ENCODE peak calls at places on chromosomes 12 and 14, in four cellular contexts. V is mesothelial cell of epicardium, B is ovary, P is AG09309. G is an unnamed sample.

GRCh38 chr14:100081997-100082625 is 16.9 kb downstream of the EVL start:
- DNase-seq in V (no peak), B (no peak), P (no peak), G (no peak)

GRCh38 chr12:108850854-108851573 is 6.4 kb downstream of the SSH1 start:
- DNase-seq in V (no peak), B (no peak), P (peak; percentile 85), G (no peak)

GRCh38 chr14:76261371-76261811 is 109.7 kb downstream of the GPATCH2L start:
- DNase-seq in V (no peak), B (no peak), P (no peak), G (no peak)

GRCh38 chr14:22099942-22100763 is 426.5 kb upstream of the OR4E1 start:
- DNase-seq in V (peak; percentile 61), B (peak; percentile 63), P (no peak), G (peak; percentile 83)

GRCh38 chr12:98911396-98911795 is 266.3 kb downstream of the APAF1 start:
- DNase-seq in V (no peak), B (no peak), P (no peak), G (no peak)

GRCh38 chr14:51167587-51168219 is 72.3 kb upstream of the TMX1 start:
- DNase-seq in V (no peak), B (no peak), P (peak; percentile 29), G (no peak)

GRCh38 chr14:39043352-39043943 is 59.6 kb downstream of the SEC23A start:
- DNase-seq in V (no peak), B (no peak), P (no peak), G (no peak)

GRCh38 chr12:107330901-107331431 is 237.6 kb upstream of the CRY1 start:
- DNase-seq in V (no peak), B (no peak), P (no peak), G (no peak)

GRCh38 chr12:109153711-109154434 is 37.5 kb downstream of the ACACB start:
- DNase-seq in V (no peak), B (peak; percentile 35), P (no peak), G (no peak)

GRCh38 chr12:6539276-6540134 is 5.2 kb downstream of the GAPDH start:
- DNase-seq in V (no peak), B (peak; percentile 41), P (no peak), G (no peak)

GRCh38 chr12:123139926-123140674 is 10.8 kb downstream of the PITPNM2 start:
- DNase-seq in V (no peak), B (peak; percentile 69), P (no peak), G (peak; percentile 46)

GRCh38 chr14:73755434-73756014 is 41.3 kb upstream of the PNMA1 start:
- DNase-seq in V (no peak), B (no peak), P (no peak), G (no peak)

GRCh38 chr12:81679614-81680013 is 79.5 kb downstream of the PPFIA2 start:
- DNase-seq in V (no peak), B (no peak), P (no peak), G (no peak)

GRCh38 chr12:4701863-4702262 is 18.3 kb upstream of the GALNT8 start:
- DNase-seq in V (no peak), B (no peak), P (no peak), G (no peak)

GRCh38 chr12:62725781-62726180 is 209.2 kb downstream of the PPM1H start:
- DNase-seq in V (no peak), B (no peak), P (no peak), G (no peak)

GRCh38 chr12:7064516-7064915 is 4.0 kb downstream of the C1S start:
- DNase-seq in V (no peak), B (no peak), P (no peak), G (no peak)

GRCh38 chr12:44875417-44875953 is 630 bp downstream of the NELL2 start:
- DNase-seq in V (no peak), B (no peak), P (no peak), G (no peak)

GRCh38 chr14:44339256-44339655 is 167.8 kb downstream of the FSCB start:
- DNase-seq in V (no peak), B (no peak), P (no peak), G (no peak)

GRCh38 chr12:102950107-102950949 is 7.1 kb upstream of the ASCL1 start:
- DNase-seq in V (no peak), B (no peak), P (no peak), G (no peak)

GRCh38 chr12:54217774-54218221 is 29.0 kb upstream of the SMUG1 start:
- DNase-seq in V (no peak), B (peak; percentile 51), P (no peak), G (no peak)

GRCh38 chr14:42617005-42617404 is 1010.3 kb downstream of the LRFN5 start:
- DNase-seq in V (no peak), B (no peak), P (no peak), G (no peak)

GRCh38 chr12:92416385-92416812 is 270.8 kb upstream of the BTG1 start:
- DNase-seq in V (no peak), B (no peak), P (no peak), G (no peak)

GRCh38 chr14:90820958-90821357 is 4.7 kb upstream of the TTC7B start:
- DNase-seq in V (no peak), B (no peak), P (peak; percentile 3), G (no peak)

GRCh38 chr12:96578526-96579125 is 89.2 kb downstream of the CFAP54 start:
- DNase-seq in V (no peak), B (no peak), P (peak; percentile 14), G (no peak)

GRCh38 chr14:93316716-93317115 is 16.1 kb downstream of the BTBD7 start:
- DNase-seq in V (no peak), B (no peak), P (no peak), G (no peak)

GRCh38 chr14:47278233-47278842 is 397.1 kb downstream of the MDGA2 start:
- DNase-seq in V (peak; percentile 51), B (no peak), P (no peak), G (no peak)